ENCODE peak calls at places on chromosomes 1 and 21, in ten cellular contexts. W is omental fat pad; S is tibial artery; G is Peyer's patch; U is testis; Q is chondrocyte; R is BJ; J is GM20000; M is A549; O is CD4-positive, alpha-beta T cell. K is an unnamed sample.

GRCh38 chr1:3465091-3465934 is 10.8 kb downstream of the ARHGEF16 start:
- DNase-seq in G (no peak), O (no peak), M (no peak), Q (peak), R (no peak), S (no peak), W (no peak), U (no peak), J (no peak), K (no peak)

GRCh38 chr1:178953538-178954207 is 72.0 kb upstream of the FAM20B start:
- DNase-seq in M (no peak), W (no peak), R (no peak), O (no peak), U (peak), G (no peak), Q (no peak), S (no peak), J (no peak), K (no peak)

GRCh38 chr1:89894210-89894668 is 73.4 kb downstream of the LRRC8D start:
- DNase-seq in U (no peak), J (no peak), O (no peak), M (peak), W (no peak), S (no peak), R (no peak), G (no peak), Q (no peak), K (no peak)

GRCh38 chr1:25700124-25700523 is 83.5 kb downstream of the MAN1C1 start:
- DNase-seq in G (no peak), M (no peak), W (no peak), R (peak), J (no peak), U (peak), S (peak), Q (no peak), O (no peak), K (no peak)

GRCh38 chr1:89604414-89604735 is 28.5 kb upstream of the LRRC8C start:
- DNase-seq in U (no peak), J (no peak), G (no peak), Q (no peak), M (no peak), O (no peak), W (no peak), R (no peak), S (no peak), K (no peak)

GRCh38 chr1:28437260-28437923 is 67.9 kb downstream of the PHACTR4 start:
- DNase-seq in M (peak), R (peak), U (peak), W (no peak), Q (no peak), O (no peak), J (no peak), G (peak), S (peak), K (no peak)

GRCh38 chr1:229258031-229258850 is 12.7 kb upstream of the RAB4A start:
- DNase-seq in J (peak), S (peak), M (peak), R (no peak), U (peak), G (peak), W (no peak), Q (no peak), O (peak), K (peak)

GRCh38 chr1:56080123-56080522 is 499.2 kb downstream of the PLPP3 start:
- DNase-seq in M (no peak), O (no peak), J (no peak), U (no peak), G (no peak), R (no peak), Q (no peak), S (no peak), W (no peak), K (no peak)

GRCh38 chr1:43569175-43569574 is 38.5 kb downstream of the PTPRF start:
- DNase-seq in U (no peak), M (no peak), R (no peak), O (no peak), G (no peak), Q (no peak), J (peak), S (no peak), W (no peak), K (peak)

GRCh38 chr1:234229676-234230075 is 143.6 kb upstream of the COA6 start:
- DNase-seq in O (no peak), J (no peak), Q (no peak), W (no peak), S (no peak), M (no peak), R (no peak), G (no peak), U (no peak), K (no peak)

GRCh38 chr21:33232640-33233039 is 2.9 kb downstream of the IFNAR2 start:
- DNase-seq in U (no peak), Q (no peak), G (no peak), O (no peak), S (no peak), R (no peak), J (no peak), M (no peak), W (no peak), K (no peak)

DNA sequence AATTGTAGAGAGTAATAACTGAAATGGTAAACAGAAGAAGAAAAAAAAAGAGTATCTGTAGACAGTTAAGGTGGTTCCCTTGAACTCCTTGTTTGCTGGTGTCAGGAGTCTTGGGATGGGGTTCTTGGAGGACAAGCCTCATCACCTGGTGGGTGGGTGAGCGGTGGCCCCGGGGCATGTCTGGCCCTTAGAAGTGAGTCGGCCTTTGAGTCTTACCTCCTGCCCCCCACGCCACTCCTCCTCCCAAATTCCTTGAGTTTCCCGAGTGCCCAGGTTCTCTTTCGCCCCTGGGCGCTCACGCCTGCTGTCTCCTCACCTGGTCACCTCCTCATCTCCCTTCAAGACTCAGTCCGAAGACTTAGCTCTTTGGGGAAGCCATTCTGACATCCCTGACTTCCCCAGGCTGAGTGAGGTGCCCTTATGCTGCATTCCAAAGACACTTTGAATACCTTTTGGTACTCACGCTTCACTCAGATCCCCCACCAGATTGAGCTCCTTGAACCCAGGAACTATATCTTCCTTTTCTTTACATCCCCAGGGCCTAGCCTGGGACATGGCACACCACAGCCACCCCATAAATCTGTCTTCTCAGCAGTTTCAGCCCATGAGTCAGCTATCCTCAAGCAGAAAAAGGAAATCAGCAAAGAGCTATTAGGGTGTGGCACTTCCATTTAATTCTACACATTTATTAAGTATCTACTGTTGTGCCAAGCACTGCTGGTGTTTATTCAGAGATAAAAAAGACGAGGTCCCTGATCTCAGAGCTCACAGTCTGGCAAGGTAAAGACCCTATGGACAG is 13.5 kb upstream of the IKBKE start:
- DNase-seq in S (peak), M (no peak), W (no peak), U (no peak), J (no peak), R (no peak), O (no peak), G (no peak), Q (no peak), K (no peak)
- TF ChIP-seq CTCF in S (no peak), M (no peak), W (no peak), U (no peak), J (no peak), R (no peak), O (no peak), G (no peak), Q (no peak), K (no peak)

DNA sequence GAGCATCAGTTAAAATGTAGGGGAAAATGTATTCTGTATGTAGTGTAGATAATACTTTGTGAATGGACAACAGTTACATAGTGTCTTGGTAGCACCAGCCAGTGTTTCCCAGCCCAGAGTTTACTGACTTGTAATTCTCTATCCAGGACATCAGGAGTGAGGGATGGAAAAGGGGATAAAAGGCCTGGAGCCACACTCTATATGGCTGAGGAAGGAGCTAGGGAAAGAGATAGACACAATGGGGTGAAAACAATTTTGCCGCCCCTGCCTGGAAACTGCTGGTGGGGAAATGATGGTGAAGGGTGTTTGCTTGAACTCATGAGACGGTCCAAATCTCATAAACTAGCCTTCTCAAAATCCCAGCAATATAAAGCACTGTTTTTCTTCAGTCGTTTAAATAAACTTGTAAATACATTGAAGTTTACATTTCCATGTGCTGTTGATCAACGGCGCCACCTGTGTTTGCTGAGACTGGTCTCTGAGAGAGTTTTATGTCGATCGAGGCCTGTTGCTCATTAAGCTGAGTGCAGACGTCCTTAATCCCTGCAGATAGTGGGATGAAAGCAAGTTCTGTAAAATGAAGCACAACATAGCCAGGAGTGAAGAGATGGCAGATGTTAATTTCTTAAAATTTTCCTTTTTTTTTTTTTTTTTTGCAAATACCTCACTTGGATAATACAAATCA is 27.9 kb upstream of the AGO1 start:
- DNase-seq in G (no peak), S (no peak), Q (no peak), M (no peak), W (no peak), U (no peak), O (no peak), R (no peak), J (no peak), K (no peak)
- TF ChIP-seq CTCF in G (no peak), S (no peak), Q (no peak), M (peak), W (no peak), U (no peak), O (no peak), R (no peak), J (no peak), K (peak)

GRCh38 chr1:14790967-14791366 is 192.5 kb downstream of the KAZN start:
- DNase-seq in U (no peak), J (no peak), G (no peak), O (no peak), S (no peak), M (no peak), Q (no peak), W (no peak), R (no peak), K (no peak)

GRCh38 chr1:14786104-14786675 is 187.7 kb downstream of the KAZN start:
- DNase-seq in S (no peak), G (no peak), Q (no peak), U (no peak), J (no peak), W (no peak), M (no peak), R (no peak), O (no peak), K (no peak)

GRCh38 chr1:14784790-14785773 is 186.6 kb downstream of the KAZN start:
- DNase-seq in J (no peak), S (no peak), R (no peak), M (no peak), G (no peak), U (peak), O (no peak), W (no peak), Q (no peak), K (no peak)

GRCh38 chr1:14788065-14788464 is 189.6 kb downstream of the KAZN start:
- DNase-seq in M (no peak), U (no peak), G (no peak), J (no peak), R (no peak), Q (no peak), W (no peak), S (no peak), O (no peak), K (no peak)

GRCh38 chr1:14787604-14788003 is 189.1 kb downstream of the KAZN start:
- DNase-seq in M (no peak), G (no peak), W (no peak), S (no peak), O (no peak), Q (no peak), R (no peak), U (no peak), J (no peak), K (no peak)
- TF ChIP-seq CTCF in M (peak), G (no peak), W (no peak), S (no peak), O (no peak), Q (peak), R (no peak), U (no peak), J (no peak), K (peak)

GRCh38 chr1:156316909-156317308 is 17.8 kb upstream of the VHLL start:
- DNase-seq in R (no peak), W (no peak), Q (no peak), M (no peak), U (no peak), O (no peak), J (no peak), S (no peak), G (no peak), K (no peak)

GRCh38 chr1:156320560-156320959 is 17.5 kb downstream of the CCT3 start:
- DNase-seq in R (no peak), S (no peak), Q (no peak), O (no peak), M (no peak), J (no peak), U (no peak), G (no peak), W (no peak), K (no peak)

DNA sequence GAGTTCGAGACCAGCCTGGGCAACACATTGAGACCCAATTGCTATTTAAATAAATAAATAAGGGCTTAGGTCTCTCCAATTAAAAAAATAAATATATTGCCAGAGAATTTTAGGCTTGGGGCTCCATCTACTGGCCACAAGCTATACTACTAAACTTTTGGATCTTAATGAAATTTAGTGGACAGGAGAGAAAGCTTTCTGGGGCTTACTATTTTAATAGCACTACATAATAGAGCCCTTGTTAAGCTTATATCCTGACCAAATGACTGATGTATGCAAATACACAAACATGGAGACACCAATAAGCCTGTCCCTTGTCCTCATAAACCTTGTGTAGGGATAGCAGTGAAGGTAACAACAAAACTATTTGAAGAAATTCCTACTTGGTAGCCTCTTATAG is 18.4 kb downstream of the CCT3 start:
- DNase-seq in S (no peak), O (no peak), G (no peak), W (no peak), M (peak), R (no peak), Q (no peak), J (peak), U (no peak), K (no peak)
- TF ChIP-seq CTCF in S (peak), O (peak), G (peak), W (no peak), M (peak), R (peak), Q (peak), J (no peak), U (peak), K (peak)

GRCh38 chr1:16073490-16074104 is at the start of gene FAM131C:
- DNase-seq in O (peak), J (peak), M (peak), Q (no peak), S (no peak), U (peak), G (no peak), W (no peak), R (no peak), K (peak)
- TF ChIP-seq CTCF in O (no peak), J (peak), M (peak), Q (peak), S (peak), U (no peak), G (peak), W (no peak), R (no peak), K (peak)

GRCh38 chr21:27735699-27736098 is 768.8 kb upstream of the ADAMTS5 start:
- DNase-seq in G (no peak), S (no peak), U (no peak), W (no peak), J (no peak), M (no peak), R (no peak), Q (no peak), O (no peak), K (no peak)
- TF ChIP-seq CTCF in G (no peak), S (no peak), U (no peak), W (no peak), J (no peak), M (no peak), R (no peak), Q (no peak), O (no peak), K (no peak)

GRCh38 chr1:225877570-225877969 is 4.6 kb downstream of the TMEM63A start:
- DNase-seq in G (peak), U (peak), W (no peak), J (no peak), S (peak), Q (peak), M (peak), R (no peak), O (no peak), K (no peak)
- TF ChIP-seq CTCF in G (no peak), U (peak), W (no peak), J (no peak), S (peak), Q (peak), M (peak), R (peak), O (no peak), K (peak)

GRCh38 chr21:38965910-38966504 is 160.3 kb downstream of the ETS2 start:
- DNase-seq in M (peak), U (peak), Q (no peak), G (peak), R (no peak), W (peak), J (no peak), O (no peak), S (no peak), K (no peak)
- TF ChIP-seq CTCF in M (no peak), U (no peak), Q (no peak), G (no peak), R (no peak), W (no peak), J (no peak), O (no peak), S (no peak), K (no peak)